ENCODE peak calls at places on chromosomes 4 and X, in seven cellular contexts. I, K, F, A, B, G and T are unnamed samples.

GRCh38 chr4:94372579-94372978 is 29.9 kb upstream of the HPGDS start:
- DNase-seq in I (no peak), K (no peak), F (no peak), A (no peak), B (no peak), G (no peak), T (no peak)

GRCh38 chrX:74343970-74344622 is 40.1 kb downstream of the ZCCHC13 start:
- DNase-seq in I (peak; percentile 97), K (peak; percentile 4), F (peak; percentile 71), A (peak; percentile 92), B (peak; percentile 66), G (peak; percentile 73), T (peak; percentile 81)

GRCh38 chr4:108256538-108256937 is 87.8 kb upstream of the LEF1 start:
- DNase-seq in I (no peak), K (no peak), F (no peak), A (no peak), B (no peak), G (no peak), T (no peak)

GRCh38 chr4:94567811-94568210 is 116.1 kb downstream of the PDLIM5 start:
- DNase-seq in I (no peak), K (no peak), F (no peak), A (no peak), B (no peak), G (no peak), T (no peak)

GRCh38 chrX:106039920-106040319 is 1.4 kb upstream of the SERPINA7 start:
- DNase-seq in I (peak; percentile 0), K (no peak), F (no peak), A (peak; percentile 17), B (no peak), G (peak; percentile 19), T (peak; percentile 46)

GRCh38 chr4:161792991-161793390 is 370.8 kb downstream of the FSTL5 start:
- DNase-seq in I (no peak), K (no peak), F (no peak), A (no peak), B (peak; percentile 55), G (no peak), T (no peak)

GRCh38 chr4:178917756-178918155 is 1475.5 kb upstream of the AGA start:
- DNase-seq in I (no peak), K (no peak), F (no peak), A (no peak), B (no peak), G (no peak), T (no peak)

GRCh38 chr4:175560628-175561027 is 251.4 kb downstream of the GPM6A start:
- DNase-seq in I (peak; percentile 48), K (no peak), F (no peak), A (peak; percentile 2), B (no peak), G (no peak), T (peak; percentile 74)

GRCh38 chr4:158169931-158170690 is 2.7 kb downstream of the GASK1B start:
- DNase-seq in I (peak; percentile 48), K (no peak), F (no peak), A (peak; percentile 61), B (no peak), G (no peak), T (no peak)

GRCh38 chr4:108175966-108176365 is 7.2 kb upstream of the LEF1 start:
- DNase-seq in I (no peak), K (no peak), F (no peak), A (no peak), B (no peak), G (no peak), T (no peak)

GRCh38 chr4:8913121-8913857 is 41.6 kb upstream of the HMX1 start:
- DNase-seq in I (no peak), K (no peak), F (no peak), A (no peak), B (no peak), G (peak; percentile 12), T (no peak)

GRCh38 chr4:186737427-186737826 is 13.8 kb upstream of the FAT1 start:
- DNase-seq in I (no peak), K (no peak), F (no peak), A (no peak), B (no peak), G (no peak), T (no peak)

GRCh38 chr4:185115827-185116232 is 27.2 kb upstream of the SLC25A4 start:
- DNase-seq in I (peak; percentile 99), K (no peak), F (peak; percentile 50), A (no peak), B (peak; percentile 67), G (peak; percentile 56), T (peak; percentile 74)

GRCh38 chrX:120453985-120454384 is 15.1 kb downstream of the LAMP2 start:
- DNase-seq in I (no peak), K (no peak), F (no peak), A (peak; percentile 67), B (no peak), G (no peak), T (no peak)

GRCh38 chrX:53716328-53717088 is 30.0 kb upstream of the HUWE1 start:
- DNase-seq in I (peak; percentile 32), K (peak; percentile 13), F (no peak), A (peak; percentile 54), B (no peak), G (no peak), T (no peak)

GRCh38 chr4:141432000-141432712 is 204.2 kb upstream of the IL15 start:
- DNase-seq in I (peak; percentile 22), K (no peak), F (no peak), A (peak; percentile 2), B (no peak), G (no peak), T (peak; percentile 55)

GRCh38 chrX:133813991-133814390 is 171.4 kb downstream of the GPC3 start:
- DNase-seq in I (peak; percentile 5), K (no peak), F (no peak), A (no peak), B (no peak), G (no peak), T (peak; percentile 69)

GRCh38 chrX:135707880-135708279 is 5.6 kb upstream of the CT45A1 start:
- DNase-seq in I (no peak), K (no peak), F (no peak), A (no peak), B (no peak), G (peak; percentile 34), T (no peak)

GRCh38 chr4:174037631-174038030 is 245.8 kb downstream of the FBXO8 start:
- DNase-seq in I (no peak), K (no peak), F (no peak), A (no peak), B (no peak), G (no peak), T (no peak)

GRCh38 chrX:119177278-119177677 is 49.7 kb upstream of the KIAA1210 start:
- DNase-seq in I (no peak), K (no peak), F (no peak), A (no peak), B (no peak), G (no peak), T (no peak)

GRCh38 chr4:124177647-124178425 is 534.7 kb downstream of the ANKRD50 start:
- DNase-seq in I (peak; percentile 82), K (no peak), F (no peak), A (peak; percentile 81), B (no peak), G (no peak), T (peak; percentile 70)

GRCh38 chr4:145881991-145882390 is 56.6 kb downstream of the ZNF827 start:
- DNase-seq in I (no peak), K (no peak), F (peak; percentile 69), A (peak; percentile 94), B (no peak), G (peak; percentile 84), T (no peak)

GRCh38 chr4:176885224-176885623 is 92.5 kb upstream of the VEGFC start:
- DNase-seq in I (no peak), K (no peak), F (no peak), A (no peak), B (no peak), G (no peak), T (no peak)

GRCh38 chr4:118939169-118939779 is 50.6 kb downstream of the SYNPO2 start:
- DNase-seq in I (no peak), K (no peak), F (no peak), A (no peak), B (no peak), G (no peak), T (no peak)
- H3K4me1 ChIP-seq in I (peaks cover 5% of the 10 kb centered on the region), K (no peaks in the 10 kb centered on the region), F (peaks cover 26% of the 10 kb centered on the region), A (peaks cover 6% of the 10 kb centered on the region), B (peaks cover 97% of the 10 kb centered on the region), G (no peaks in the 10 kb centered on the region), T (peaks cover 14% of the 10 kb centered on the region)

GRCh38 chr4:3108211-3108610 is 33.7 kb downstream of the HTT start:
- DNase-seq in I (no peak), K (no peak), F (no peak), A (no peak), B (no peak), G (no peak), T (peak; percentile 32)
- H3K36me3 ChIP-seq in I (peaks cover 3% of the 10 kb centered on the region), K (peaks cover 45% of the 10 kb centered on the region), F (peaks cover 10% of the 10 kb centered on the region), A (peaks cover 3% of the 10 kb centered on the region), B (peaks cover 86% of the 10 kb centered on the region), G (peaks cover 10% of the 10 kb centered on the region), T (peaks cover 41% of the 10 kb centered on the region)

GRCh38 chrX:9282325-9282724 is 182.5 kb upstream of the TBL1X start:
- DNase-seq in I (no peak), K (no peak), F (no peak), A (no peak), B (no peak), G (no peak), T (peak; percentile 40)
- H3K4me1 ChIP-seq in I (no peaks in the 10 kb centered on the region), K (peaks cover 6% of the 10 kb centered on the region), F (no peaks in the 10 kb centered on the region), A (no peaks in the 10 kb centered on the region), B (no peaks in the 10 kb centered on the region), G (no peaks in the 10 kb centered on the region), T (no peaks in the 10 kb centered on the region)

GRCh38 chr4:17589355-17589754 is 12.4 kb downstream of the LAP3 start:
- DNase-seq in I (no peak), K (no peak), F (no peak), A (no peak), B (no peak), G (no peak), T (no peak)

GRCh38 chr4:17583944-17584343 is 6.9 kb downstream of the LAP3 start:
- DNase-seq in I (no peak), K (no peak), F (no peak), A (no peak), B (no peak), G (no peak), T (no peak)

GRCh38 chr4:17587094-17587822 is 10.3 kb downstream of the LAP3 start:
- DNase-seq in I (no peak), K (no peak), F (no peak), A (no peak), B (no peak), G (no peak), T (no peak)

GRCh38 chr4:17580969-17581368 is 4.0 kb downstream of the LAP3 start:
- DNase-seq in I (peak; percentile 28), K (no peak), F (no peak), A (peak; percentile 6), B (no peak), G (no peak), T (no peak)

DNA sequence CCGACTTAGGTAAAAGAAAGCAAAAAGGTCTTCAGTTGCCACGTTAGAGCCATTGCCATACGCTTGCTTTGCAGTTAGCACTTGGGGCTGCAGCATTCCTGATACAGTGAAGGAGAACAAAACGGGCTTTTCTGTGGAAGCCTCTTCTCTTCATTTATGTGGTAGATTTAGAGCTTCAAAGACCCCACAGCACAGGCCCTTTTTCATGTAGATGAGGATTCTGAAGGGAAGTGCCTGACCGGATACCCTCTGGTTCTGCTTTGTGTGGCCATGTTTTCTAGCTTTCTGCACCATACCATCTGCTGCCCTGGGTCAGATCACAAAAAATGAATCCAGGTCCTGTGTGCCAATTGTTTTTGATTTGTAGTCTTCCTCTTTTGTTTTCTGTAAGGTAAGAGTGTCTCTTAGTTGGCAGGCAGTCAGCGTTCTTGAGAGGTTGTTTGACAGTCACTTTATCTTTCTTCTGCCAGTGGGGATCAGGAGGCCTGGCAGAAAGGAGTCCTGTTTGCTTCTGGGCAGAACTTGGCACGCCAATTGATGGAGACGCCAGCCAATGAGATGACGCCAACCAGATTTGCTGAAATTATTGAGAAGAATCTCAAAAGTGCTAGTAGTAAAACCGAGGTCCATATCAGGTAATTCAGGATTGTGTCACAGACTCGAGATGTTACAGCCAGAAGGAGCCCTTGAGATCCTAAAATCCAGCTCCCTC is 7.7 kb downstream of the LAP3 start:
- DNase-seq in I (no peak), K (no peak), F (no peak), A (no peak), B (no peak), G (no peak), T (no peak)
- H3K36me3 ChIP-seq in I (peaks cover 8% of the 10 kb centered on the region), K (peaks cover 31% of the 10 kb centered on the region), F (peaks cover 36% of the 10 kb centered on the region), A (peaks cover 23% of the 10 kb centered on the region), B (peaks cover 87% of the 10 kb centered on the region), G (peaks cover 10% of the 10 kb centered on the region), T (peaks cover 94% of the 10 kb centered on the region)